ENCODE peak calls at places on chromosomes 5 and 9, in nine cellular contexts. One of them, this sample, is unnamed.

GRCh38 chr5:77990020-77990419 is 213.9 kb upstream of the TBCA start:
- DNase-seq in fibroblast of mammary gland: no peak
- DNase-seq in skeletal muscle cell: no peak
- DNase-seq in fibroblast of pulmonary artery: no peak
- DNase-seq in M059J: no peak
- DNase-seq in Kasumi-1: no peak
- DNase-seq in HCT116: no peak
- DNase-seq in smooth muscle cell of the brain vasculature: no peak
- DNase-seq in GM20000: no peak
- DNase-seq in this sample: no peak

GRCh38 chr5:95973793-95974325 is 12.2 kb upstream of the ELL2 start:
- DNase-seq in fibroblast of mammary gland: no peak
- DNase-seq in skeletal muscle cell: no peak
- DNase-seq in fibroblast of pulmonary artery: peak
- DNase-seq in M059J: peak
- DNase-seq in Kasumi-1: no peak
- DNase-seq in HCT116: no peak
- DNase-seq in smooth muscle cell of the brain vasculature: no peak
- DNase-seq in GM20000: peak
- DNase-seq in this sample: no peak

GRCh38 chr5:88743231-88743879 is 139.6 kb downstream of the MEF2C start:
- DNase-seq in fibroblast of mammary gland: peak
- DNase-seq in skeletal muscle cell: no peak
- DNase-seq in fibroblast of pulmonary artery: peak
- DNase-seq in M059J: peak
- DNase-seq in Kasumi-1: no peak
- DNase-seq in HCT116: peak
- DNase-seq in smooth muscle cell of the brain vasculature: no peak
- DNase-seq in GM20000: no peak
- DNase-seq in this sample: no peak

GRCh38 chr9:138082918-138083636 is 205.5 kb downstream of the CACNA1B start:
- DNase-seq in fibroblast of mammary gland: no peak
- DNase-seq in skeletal muscle cell: no peak
- DNase-seq in fibroblast of pulmonary artery: no peak
- DNase-seq in M059J: no peak
- DNase-seq in Kasumi-1: no peak
- DNase-seq in HCT116: no peak
- DNase-seq in smooth muscle cell of the brain vasculature: no peak
- DNase-seq in GM20000: no peak
- DNase-seq in this sample: no peak

GRCh38 chr9:130128251-130128650 is 44.0 kb upstream of the NCS1 start:
- DNase-seq in fibroblast of mammary gland: no peak
- DNase-seq in skeletal muscle cell: no peak
- DNase-seq in fibroblast of pulmonary artery: no peak
- DNase-seq in M059J: peak
- DNase-seq in Kasumi-1: peak
- DNase-seq in HCT116: no peak
- DNase-seq in smooth muscle cell of the brain vasculature: no peak
- DNase-seq in GM20000: peak
- DNase-seq in this sample: no peak

GRCh38 chr5:132458226-132458560 is 32.4 kb downstream of the IRF1 start:
- DNase-seq in fibroblast of mammary gland: peak
- DNase-seq in skeletal muscle cell: no peak
- DNase-seq in fibroblast of pulmonary artery: no peak
- DNase-seq in M059J: peak
- DNase-seq in Kasumi-1: no peak
- DNase-seq in HCT116: no peak
- DNase-seq in smooth muscle cell of the brain vasculature: no peak
- DNase-seq in GM20000: no peak
- DNase-seq in this sample: no peak

GRCh38 chr5:27652505-27652904 is 614.1 kb upstream of the CDH9 start:
- DNase-seq in fibroblast of mammary gland: no peak
- DNase-seq in skeletal muscle cell: no peak
- DNase-seq in fibroblast of pulmonary artery: no peak
- DNase-seq in M059J: no peak
- DNase-seq in Kasumi-1: no peak
- DNase-seq in HCT116: no peak
- DNase-seq in smooth muscle cell of the brain vasculature: no peak
- DNase-seq in GM20000: no peak
- DNase-seq in this sample: no peak

GRCh38 chr9:22147818-22148573 is 138.9 kb upstream of the CDKN2B start:
- DNase-seq in fibroblast of mammary gland: peak
- DNase-seq in skeletal muscle cell: peak
- DNase-seq in fibroblast of pulmonary artery: peak
- DNase-seq in M059J: peak
- DNase-seq in Kasumi-1: no peak
- DNase-seq in HCT116: peak
- DNase-seq in smooth muscle cell of the brain vasculature: no peak
- DNase-seq in GM20000: no peak
- DNase-seq in this sample: no peak

GRCh38 chr9:95077766-95078382 is 239.6 kb downstream of the FANCC start:
- DNase-seq in fibroblast of mammary gland: no peak
- DNase-seq in skeletal muscle cell: no peak
- DNase-seq in fibroblast of pulmonary artery: no peak
- DNase-seq in M059J: no peak
- DNase-seq in Kasumi-1: no peak
- DNase-seq in HCT116: no peak
- DNase-seq in smooth muscle cell of the brain vasculature: no peak
- DNase-seq in GM20000: no peak
- DNase-seq in this sample: no peak

GRCh38 chr5:96481396-96481795 is 48.3 kb upstream of the PCSK1 start:
- DNase-seq in fibroblast of mammary gland: peak
- DNase-seq in skeletal muscle cell: no peak
- DNase-seq in fibroblast of pulmonary artery: no peak
- DNase-seq in M059J: no peak
- DNase-seq in Kasumi-1: no peak
- DNase-seq in HCT116: no peak
- DNase-seq in smooth muscle cell of the brain vasculature: no peak
- DNase-seq in GM20000: no peak
- DNase-seq in this sample: no peak

GRCh38 chr9:3447813-3448212 is 78.0 kb downstream of the RFX3 start:
- DNase-seq in fibroblast of mammary gland: no peak
- DNase-seq in skeletal muscle cell: no peak
- DNase-seq in fibroblast of pulmonary artery: no peak
- DNase-seq in M059J: no peak
- DNase-seq in Kasumi-1: no peak
- DNase-seq in HCT116: no peak
- DNase-seq in smooth muscle cell of the brain vasculature: no peak
- DNase-seq in GM20000: no peak
- DNase-seq in this sample: no peak

GRCh38 chr5:119168401-119168800 is 97.5 kb downstream of the DMXL1 start:
- DNase-seq in fibroblast of mammary gland: no peak
- DNase-seq in skeletal muscle cell: no peak
- DNase-seq in fibroblast of pulmonary artery: no peak
- DNase-seq in M059J: no peak
- DNase-seq in Kasumi-1: peak
- DNase-seq in HCT116: no peak
- DNase-seq in smooth muscle cell of the brain vasculature: no peak
- DNase-seq in GM20000: no peak
- DNase-seq in this sample: no peak

GRCh38 chr9:16884952-16885513 is 14.6 kb upstream of the BNC2 start:
- DNase-seq in fibroblast of mammary gland: peak
- DNase-seq in skeletal muscle cell: peak
- DNase-seq in fibroblast of pulmonary artery: peak
- DNase-seq in M059J: peak
- DNase-seq in Kasumi-1: peak
- DNase-seq in HCT116: no peak
- DNase-seq in smooth muscle cell of the brain vasculature: no peak
- DNase-seq in GM20000: no peak
- DNase-seq in this sample: no peak

GRCh38 chr5:120164989-120165388 is 299.1 kb upstream of the PRR16 start:
- DNase-seq in fibroblast of mammary gland: peak
- DNase-seq in skeletal muscle cell: no peak
- DNase-seq in fibroblast of pulmonary artery: no peak
- DNase-seq in M059J: no peak
- DNase-seq in Kasumi-1: no peak
- DNase-seq in HCT116: no peak
- DNase-seq in smooth muscle cell of the brain vasculature: no peak
- DNase-seq in GM20000: no peak
- DNase-seq in this sample: no peak

GRCh38 chr5:20619606-20620005 is 631.6 kb upstream of the CDH18 start:
- DNase-seq in fibroblast of mammary gland: no peak
- DNase-seq in skeletal muscle cell: no peak
- DNase-seq in fibroblast of pulmonary artery: no peak
- DNase-seq in M059J: no peak
- DNase-seq in Kasumi-1: no peak
- DNase-seq in HCT116: no peak
- DNase-seq in smooth muscle cell of the brain vasculature: no peak
- DNase-seq in GM20000: no peak
- DNase-seq in this sample: no peak

GRCh38 chr9:126613656-126614055 is at the start of gene LMX1B:
- DNase-seq in fibroblast of mammary gland: peak
- DNase-seq in skeletal muscle cell: peak
- DNase-seq in fibroblast of pulmonary artery: peak
- DNase-seq in M059J: no peak
- DNase-seq in Kasumi-1: no peak
- DNase-seq in HCT116: peak
- DNase-seq in smooth muscle cell of the brain vasculature: no peak
- DNase-seq in GM20000: peak
- DNase-seq in this sample: peak

GRCh38 chr5:132414634-132415377 is 45.3 kb downstream of the SLC22A5 start:
- DNase-seq in fibroblast of mammary gland: peak
- DNase-seq in skeletal muscle cell: no peak
- DNase-seq in fibroblast of pulmonary artery: peak
- DNase-seq in M059J: peak
- DNase-seq in Kasumi-1: peak
- DNase-seq in HCT116: peak
- DNase-seq in smooth muscle cell of the brain vasculature: no peak
- DNase-seq in GM20000: peak
- DNase-seq in this sample: no peak

GRCh38 chr5:150801117-150801927 is 22.8 kb downstream of the SMIM3 start:
- DNase-seq in fibroblast of mammary gland: peak
- DNase-seq in skeletal muscle cell: no peak
- DNase-seq in fibroblast of pulmonary artery: peak
- DNase-seq in M059J: no peak
- DNase-seq in Kasumi-1: peak
- DNase-seq in HCT116: peak
- DNase-seq in smooth muscle cell of the brain vasculature: peak
- DNase-seq in GM20000: no peak
- DNase-seq in this sample: peak

GRCh38 chr5:150651924-150652688 is 8.9 kb upstream of the MYOZ3 start:
- DNase-seq in fibroblast of mammary gland: no peak
- DNase-seq in skeletal muscle cell: no peak
- DNase-seq in fibroblast of pulmonary artery: no peak
- DNase-seq in M059J: no peak
- DNase-seq in Kasumi-1: no peak
- DNase-seq in HCT116: no peak
- DNase-seq in smooth muscle cell of the brain vasculature: no peak
- DNase-seq in GM20000: no peak
- DNase-seq in this sample: no peak

GRCh38 chr9:23842531-23843129 is 16.6 kb upstream of the ELAVL2 start:
- DNase-seq in fibroblast of mammary gland: no peak
- DNase-seq in skeletal muscle cell: no peak
- DNase-seq in fibroblast of pulmonary artery: no peak
- DNase-seq in M059J: peak
- DNase-seq in Kasumi-1: no peak
- DNase-seq in HCT116: no peak
- DNase-seq in smooth muscle cell of the brain vasculature: no peak
- DNase-seq in GM20000: no peak
- DNase-seq in this sample: no peak

GRCh38 chr9:87342743-87343142 is 154.9 kb upstream of the DAPK1 start:
- DNase-seq in fibroblast of mammary gland: peak
- DNase-seq in skeletal muscle cell: no peak
- DNase-seq in fibroblast of pulmonary artery: peak
- DNase-seq in M059J: peak
- DNase-seq in Kasumi-1: no peak
- DNase-seq in HCT116: no peak
- DNase-seq in smooth muscle cell of the brain vasculature: peak
- DNase-seq in GM20000: no peak
- DNase-seq in this sample: no peak

GRCh38 chr5:132426525-132427138 is 57.1 kb downstream of the SLC22A5 start:
- DNase-seq in fibroblast of mammary gland: peak
- DNase-seq in skeletal muscle cell: peak
- DNase-seq in fibroblast of pulmonary artery: peak
- DNase-seq in M059J: peak
- DNase-seq in Kasumi-1: peak
- DNase-seq in HCT116: no peak
- DNase-seq in smooth muscle cell of the brain vasculature: no peak
- DNase-seq in GM20000: peak
- DNase-seq in this sample: no peak

GRCh38 chr9:98091735-98092632 is 27.0 kb downstream of the TRIM14 start:
- DNase-seq in fibroblast of mammary gland: peak
- DNase-seq in skeletal muscle cell: peak
- DNase-seq in fibroblast of pulmonary artery: peak
- DNase-seq in M059J: no peak
- DNase-seq in Kasumi-1: no peak
- DNase-seq in HCT116: no peak
- DNase-seq in smooth muscle cell of the brain vasculature: no peak
- DNase-seq in GM20000: no peak
- DNase-seq in this sample: peak

GRCh38 chr9:91195372-91196012 is 166.2 kb downstream of the AUH start:
- DNase-seq in fibroblast of mammary gland: peak
- DNase-seq in skeletal muscle cell: no peak
- DNase-seq in fibroblast of pulmonary artery: no peak
- DNase-seq in M059J: no peak
- DNase-seq in Kasumi-1: no peak
- DNase-seq in HCT116: no peak
- DNase-seq in smooth muscle cell of the brain vasculature: no peak
- DNase-seq in GM20000: no peak
- DNase-seq in this sample: peak

GRCh38 chr9:12726795-12727194 is 33.6 kb downstream of the TYRP1 start:
- DNase-seq in fibroblast of mammary gland: no peak
- DNase-seq in skeletal muscle cell: no peak
- DNase-seq in fibroblast of pulmonary artery: no peak
- DNase-seq in M059J: no peak
- DNase-seq in Kasumi-1: no peak
- DNase-seq in HCT116: no peak
- DNase-seq in smooth muscle cell of the brain vasculature: no peak
- DNase-seq in GM20000: no peak
- DNase-seq in this sample: no peak

GRCh38 chr5:72597456-72597948 is 90.3 kb upstream of the ZNF366 start:
- DNase-seq in fibroblast of mammary gland: peak
- DNase-seq in skeletal muscle cell: peak
- DNase-seq in fibroblast of pulmonary artery: peak
- DNase-seq in M059J: peak
- DNase-seq in Kasumi-1: no peak
- DNase-seq in HCT116: no peak
- DNase-seq in smooth muscle cell of the brain vasculature: no peak
- DNase-seq in GM20000: no peak
- DNase-seq in this sample: no peak

GRCh38 chr9:90025816-90026215 is 421.0 kb downstream of the GADD45G start:
- DNase-seq in fibroblast of mammary gland: no peak
- DNase-seq in skeletal muscle cell: no peak
- DNase-seq in fibroblast of pulmonary artery: no peak
- DNase-seq in M059J: peak
- DNase-seq in Kasumi-1: no peak
- DNase-seq in HCT116: no peak
- DNase-seq in smooth muscle cell of the brain vasculature: no peak
- DNase-seq in GM20000: no peak
- DNase-seq in this sample: no peak

GRCh38 chr5:96117863-96118651 is 156.4 kb upstream of the ELL2 start:
- DNase-seq in fibroblast of mammary gland: peak
- DNase-seq in skeletal muscle cell: no peak
- DNase-seq in fibroblast of pulmonary artery: peak
- DNase-seq in M059J: peak
- DNase-seq in Kasumi-1: no peak
- DNase-seq in HCT116: no peak
- DNase-seq in smooth muscle cell of the brain vasculature: no peak
- DNase-seq in GM20000: no peak
- DNase-seq in this sample: no peak

GRCh38 chr9:129835860-129836223 is 584 bp downstream of the USP20 start:
- DNase-seq in fibroblast of mammary gland: peak
- DNase-seq in skeletal muscle cell: no peak
- DNase-seq in fibroblast of pulmonary artery: no peak
- DNase-seq in M059J: peak
- DNase-seq in Kasumi-1: no peak
- DNase-seq in HCT116: no peak
- DNase-seq in smooth muscle cell of the brain vasculature: no peak
- DNase-seq in GM20000: no peak
- DNase-seq in this sample: no peak

GRCh38 chr9:131529597-131530545 is 1.2 kb downstream of the UCK1 start:
- DNase-seq in fibroblast of mammary gland: no peak
- DNase-seq in skeletal muscle cell: no peak
- DNase-seq in fibroblast of pulmonary artery: no peak
- DNase-seq in M059J: no peak
- DNase-seq in Kasumi-1: no peak
- DNase-seq in HCT116: no peak
- DNase-seq in smooth muscle cell of the brain vasculature: no peak
- DNase-seq in GM20000: peak
- DNase-seq in this sample: no peak

GRCh38 chr9:121935744-121936143 is 157.4 kb downstream of the TTLL11 start:
- DNase-seq in fibroblast of mammary gland: no peak
- DNase-seq in skeletal muscle cell: no peak
- DNase-seq in fibroblast of pulmonary artery: no peak
- DNase-seq in M059J: no peak
- DNase-seq in Kasumi-1: no peak
- DNase-seq in HCT116: no peak
- DNase-seq in smooth muscle cell of the brain vasculature: no peak
- DNase-seq in GM20000: no peak
- DNase-seq in this sample: no peak

This sample was measured in ecto neural progenitor cell.